ENCODE peak calls at places on chromosomes 13 and 19, in six cellular contexts. Z, B, M, W, E and D are unnamed samples.

GRCh38 chr19:53696951-53697350 is 65.2 kb downstream of the DPRX start:
- DNase-seq in Z (peak; percentile 22), B (no peak), M (no peak), W (no peak), E (no peak), D (no peak)

GRCh38 chr19:33416307-33417215 is 43.1 kb downstream of the CEBPG start:
- DNase-seq in Z (no peak), B (peak; percentile 71), M (peak; percentile 79), W (peak; percentile 74), E (peak; percentile 72), D (peak; percentile 24)

GRCh38 chr13:25571237-25571636 is 199.5 kb downstream of the ATP8A2 start:
- DNase-seq in Z (no peak), B (no peak), M (no peak), W (no peak), E (no peak), D (no peak)

GRCh38 chr19:50311723-50312635 is 17.2 kb downstream of the KCNC3 start:
- DNase-seq in Z (no peak), B (no peak), M (no peak), W (no peak), E (no peak), D (no peak)

GRCh38 chr13:100124265-100124664 is 35.4 kb downstream of the PCCA start:
- DNase-seq in Z (no peak), B (no peak), M (no peak), W (no peak), E (no peak), D (no peak)

GRCh38 chr13:85367887-85368286 is 431.3 kb downstream of the SLITRK6 start:
- DNase-seq in Z (no peak), B (no peak), M (no peak), W (no peak), E (no peak), D (no peak)

GRCh38 chr13:38590796-38591507 is 95.9 kb upstream of the FREM2 start:
- DNase-seq in Z (peak; percentile 74), B (no peak), M (no peak), W (no peak), E (no peak), D (no peak)

GRCh38 chr13:114025432-114026127 is 51.7 kb upstream of the C13orf46 start:
- DNase-seq in Z (no peak), B (no peak), M (no peak), W (no peak), E (no peak), D (no peak)

GRCh38 chr19:53994811-53995210 is 3.4 kb downstream of the CACNG6 start:
- DNase-seq in Z (no peak), B (no peak), M (no peak), W (no peak), E (no peak), D (no peak)

GRCh38 chr13:50893211-50893852 is 16.3 kb upstream of the RNASEH2B start:
- DNase-seq in Z (no peak), B (no peak), M (no peak), W (no peak), E (no peak), D (no peak)

GRCh38 chr19:41354343-41354974 is 737 bp upstream of the TGFB1 start:
- DNase-seq in Z (no peak), B (no peak), M (peak; percentile 28), W (no peak), E (no peak), D (no peak)

GRCh38 chr13:38147050-38147449 is 202.6 kb upstream of the UFM1 start:
- DNase-seq in Z (no peak), B (no peak), M (peak; percentile 23), W (no peak), E (no peak), D (no peak)

GRCh38 chr19:48271531-48272151 is 1.8 kb downstream of the ZNF114 start:
- DNase-seq in Z (peak; percentile 74), B (peak; percentile 10), M (peak; percentile 32), W (peak; percentile 23), E (peak; percentile 66), D (no peak)

GRCh38 chr19:27865927-27866777 is 1346.8 kb downstream of the UQCRFS1 start:
- DNase-seq in Z (no peak), B (no peak), M (no peak), W (no peak), E (no peak), D (no peak)

GRCh38 chr19:49999371-50000010 is 25.7 kb downstream of the VRK3 start:
- DNase-seq in Z (no peak), B (no peak), M (no peak), W (no peak), E (no peak), D (peak; percentile 13)

GRCh38 chr13:50386527-50387123 is 371.4 kb downstream of the KCNRG start:
- DNase-seq in Z (no peak), B (no peak), M (no peak), W (no peak), E (no peak), D (no peak)

GRCh38 chr19:53394522-53394973 is 401 bp upstream of the ZNF765 start:
- DNase-seq in Z (peak; percentile 68), B (peak; percentile 5), M (no peak), W (no peak), E (no peak), D (peak; percentile 41)

GRCh38 chr13:80755925-80756324 is 415.0 kb upstream of the SPRY2 start:
- DNase-seq in Z (no peak), B (no peak), M (no peak), W (no peak), E (no peak), D (no peak)

GRCh38 chr13:48496796-48497195 is 36.1 kb downstream of the RCBTB2 start:
- DNase-seq in Z (no peak), B (no peak), M (no peak), W (no peak), E (no peak), D (no peak)

GRCh38 chr13:51212808-51213728 is 9.1 kb upstream of the FAM124A start:
- DNase-seq in Z (no peak), B (no peak), M (no peak), W (no peak), E (no peak), D (no peak)

GRCh38 chr13:113452942-113453901 is at the start of gene ADPRHL1:
- DNase-seq in Z (peak; percentile 55), B (no peak), M (no peak), W (no peak), E (no peak), D (no peak)

GRCh38 chr19:33124207-33125098 is 7.5 kb upstream of the WDR88 start:
- DNase-seq in Z (no peak), B (no peak), M (no peak), W (no peak), E (no peak), D (no peak)

GRCh38 chr13:33281951-33282595 is 3.5 kb downstream of the STARD13 start:
- DNase-seq in Z (no peak), B (no peak), M (no peak), W (peak; percentile 67), E (no peak), D (no peak)

GRCh38 chr19:49327878-49328544 is 3.0 kb upstream of the SLC6A16 start:
- DNase-seq in Z (peak; percentile 13), B (peak; percentile 47), M (peak; percentile 36), W (peak; percentile 41), E (no peak), D (no peak)

GRCh38 chr19:40139533-40140287 is 49.0 kb upstream of the ZNF780A start:
- DNase-seq in Z (no peak), B (peak; percentile 14), M (no peak), W (peak; percentile 41), E (no peak), D (no peak)

GRCh38 chr19:7260161-7260560 is 34.1 kb downstream of the INSR start:
- DNase-seq in Z (no peak), B (no peak), M (no peak), W (no peak), E (no peak), D (no peak)

GRCh38 chr19:7263521-7263920 is 30.7 kb downstream of the INSR start:
- DNase-seq in Z (no peak), B (no peak), M (no peak), W (no peak), E (no peak), D (no peak)

GRCh38 chr19:7264858-7265257 is 29.4 kb downstream of the INSR start:
- DNase-seq in Z (no peak), B (no peak), M (no peak), W (no peak), E (no peak), D (no peak)

GRCh38 chr19:7263066-7263465 is 31.1 kb downstream of the INSR start:
- DNase-seq in Z (no peak), B (no peak), M (no peak), W (no peak), E (no peak), D (no peak)

GRCh38 chr19:7262470-7262869 is 31.7 kb downstream of the INSR start:
- DNase-seq in Z (no peak), B (no peak), M (no peak), W (no peak), E (no peak), D (no peak)
- H3K27ac ChIP-seq in Z (no peak overlapping the region), B (no peak overlapping the region), M (no peak overlapping the region), W (no peak overlapping the region), E (no peak overlapping the region), D (peak overlapping the region; percentile 80)

GRCh38 chr19:55209430-55210119 is at the start of gene PTPRH:
- DNase-seq in Z (no peak), B (no peak), M (peak; percentile 87), W (no peak), E (peak; percentile 61), D (no peak)
- H3K27ac ChIP-seq in Z (no peak within 1 kb of the TSS), B (no peak within 1 kb of the TSS), M (peak within 1 kb of the TSS; percentile 92), W (peak within 1 kb of the TSS; percentile 93), E (peak within 1 kb of the TSS; percentile 85), D (no peak within 1 kb of the TSS)

GRCh38 chr19:14347999-14348889 is 33.0 kb upstream of the ADGRE5 start:
- DNase-seq in Z (peak; percentile 84), B (peak; percentile 72), M (peak; percentile 73), W (peak; percentile 81), E (peak; percentile 65), D (no peak)
- H3K27ac ChIP-seq in Z (no peak overlapping the region), B (no peak overlapping the region), M (no peak overlapping the region), W (no peak overlapping the region), E (no peak overlapping the region), D (no peak overlapping the region)

GRCh38 chr19:501646-502045 is 5.4 kb downstream of the MADCAM1 start:
- DNase-seq in Z (no peak), B (no peak), M (no peak), W (no peak), E (no peak), D (no peak)

GRCh38 chr19:508204-509150 is 1.2 kb downstream of the TPGS1 start:
- DNase-seq in Z (no peak), B (no peak), M (no peak), W (no peak), E (no peak), D (no peak)

GRCh38 chr19:507286-508203 is at the start of gene TPGS1:
- DNase-seq in Z (peak; percentile 95), B (peak; percentile 83), M (peak; percentile 83), W (peak; percentile 74), E (peak; percentile 78), D (peak; percentile 84)

GRCh38 chr19:506404-507285 is 652 bp upstream of the TPGS1 start:
- DNase-seq in Z (peak; percentile 98), B (peak; percentile 91), M (peak; percentile 98), W (peak; percentile 98), E (peak; percentile 94), D (peak; percentile 99)

DNA sequence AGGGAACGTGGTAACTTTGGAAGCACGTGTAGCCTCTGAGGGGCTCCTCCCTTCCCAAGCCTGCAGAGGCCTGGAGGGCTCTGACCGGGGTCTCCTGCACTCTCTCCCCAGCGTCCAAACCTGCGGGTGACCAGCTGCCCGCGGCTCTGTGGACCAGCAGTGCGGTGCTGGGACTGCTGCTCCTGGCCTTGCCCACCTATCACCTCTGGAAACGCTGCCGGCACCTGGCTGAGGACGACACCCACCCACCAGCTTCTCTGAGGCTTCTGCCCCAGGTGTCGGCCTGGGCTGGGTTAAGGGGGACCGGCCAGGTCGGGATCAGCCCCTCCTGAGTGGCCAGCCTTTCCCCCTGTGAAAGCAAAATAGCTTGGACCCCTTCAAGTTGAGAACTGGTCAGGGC is 2.7 kb upstream of the TPGS1 start:
- DNase-seq in Z (no peak), B (no peak), M (no peak), W (no peak), E (no peak), D (no peak)
- H3K27ac ChIP-seq in Z (no peak overlapping the region), B (no peak overlapping the region), M (no peak overlapping the region), W (no peak overlapping the region), E (no peak overlapping the region), D (no peak overlapping the region)